ENCODE peak calls at places on chromosome X, in ten cellular contexts. One of them, this sample, is unnamed.

GRCh38 chrX:17376381-17377046 is 1.5 kb downstream of the NHS start:
- DNase-seq in breast epithelium: no peak
- DNase-seq in GM23248: peak
- DNase-seq in aorta: peak
- DNase-seq in dorsolateral prefrontal cortex: no peak
- DNase-seq in CD8-positive, alpha-beta T cell: no peak
- DNase-seq in GM23338: peak
- DNase-seq in right cardiac atrium: peak
- DNase-seq in stomach: no peak
- DNase-seq in PC-3: peak
- DNase-seq in this sample: peak

GRCh38 chrX:143694881-143695280 is 25.7 kb downstream of the SPANXN2 start:
- DNase-seq in breast epithelium: no peak
- DNase-seq in GM23248: no peak
- DNase-seq in aorta: no peak
- DNase-seq in dorsolateral prefrontal cortex: no peak
- DNase-seq in CD8-positive, alpha-beta T cell: no peak
- DNase-seq in GM23338: no peak
- DNase-seq in right cardiac atrium: no peak
- DNase-seq in stomach: no peak
- DNase-seq in PC-3: no peak
- DNase-seq in this sample: no peak

GRCh38 chrX:110341189-110342035 is 17.2 kb upstream of the RTL9 start:
- DNase-seq in breast epithelium: no peak
- DNase-seq in GM23248: peak
- DNase-seq in aorta: no peak
- DNase-seq in dorsolateral prefrontal cortex: no peak
- DNase-seq in CD8-positive, alpha-beta T cell: no peak
- DNase-seq in GM23338: no peak
- DNase-seq in right cardiac atrium: no peak
- DNase-seq in stomach: no peak
- DNase-seq in PC-3: peak
- DNase-seq in this sample: peak

GRCh38 chrX:34382416-34382815 is 250.3 kb upstream of the FAM47A start:
- DNase-seq in breast epithelium: no peak
- DNase-seq in GM23248: peak
- DNase-seq in aorta: no peak
- DNase-seq in dorsolateral prefrontal cortex: no peak
- DNase-seq in CD8-positive, alpha-beta T cell: no peak
- DNase-seq in GM23338: no peak
- DNase-seq in right cardiac atrium: no peak
- DNase-seq in stomach: no peak
- DNase-seq in PC-3: peak
- DNase-seq in this sample: no peak

GRCh38 chrX:46953137-46953527 is 40.9 kb downstream of the JADE3 start:
- DNase-seq in breast epithelium: no peak
- DNase-seq in GM23248: no peak
- DNase-seq in aorta: no peak
- DNase-seq in dorsolateral prefrontal cortex: no peak
- DNase-seq in CD8-positive, alpha-beta T cell: no peak
- DNase-seq in GM23338: no peak
- DNase-seq in right cardiac atrium: no peak
- DNase-seq in stomach: no peak
- DNase-seq in PC-3: no peak
- DNase-seq in this sample: peak

GRCh38 chrX:25558137-25558536 is 542.4 kb upstream of the ARX start:
- DNase-seq in breast epithelium: no peak
- DNase-seq in GM23248: no peak
- DNase-seq in aorta: no peak
- DNase-seq in dorsolateral prefrontal cortex: no peak
- DNase-seq in CD8-positive, alpha-beta T cell: no peak
- DNase-seq in GM23338: no peak
- DNase-seq in right cardiac atrium: no peak
- DNase-seq in stomach: no peak
- DNase-seq in PC-3: no peak
- DNase-seq in this sample: no peak

GRCh38 chrX:96752776-96753175 is 68.1 kb downstream of the DIAPH2 start:
- DNase-seq in breast epithelium: no peak
- DNase-seq in GM23248: no peak
- DNase-seq in aorta: no peak
- DNase-seq in dorsolateral prefrontal cortex: no peak
- DNase-seq in CD8-positive, alpha-beta T cell: no peak
- DNase-seq in GM23338: no peak
- DNase-seq in right cardiac atrium: no peak
- DNase-seq in stomach: no peak
- DNase-seq in PC-3: no peak
- DNase-seq in this sample: no peak

GRCh38 chrX:119654112-119654531 is 38.8 kb downstream of the SEPTIN6 start:
- DNase-seq in breast epithelium: peak
- DNase-seq in GM23248: peak
- DNase-seq in aorta: no peak
- DNase-seq in dorsolateral prefrontal cortex: no peak
- DNase-seq in CD8-positive, alpha-beta T cell: no peak
- DNase-seq in GM23338: peak
- DNase-seq in right cardiac atrium: peak
- DNase-seq in stomach: no peak
- DNase-seq in PC-3: no peak
- DNase-seq in this sample: no peak

GRCh38 chrX:64198046-64198445 is 7.5 kb downstream of the AMER1 start:
- DNase-seq in breast epithelium: no peak
- DNase-seq in GM23248: no peak
- DNase-seq in aorta: no peak
- DNase-seq in dorsolateral prefrontal cortex: no peak
- DNase-seq in CD8-positive, alpha-beta T cell: no peak
- DNase-seq in GM23338: no peak
- DNase-seq in right cardiac atrium: no peak
- DNase-seq in stomach: no peak
- DNase-seq in PC-3: no peak
- DNase-seq in this sample: no peak

GRCh38 chrX:3526749-3527148 is 180.3 kb upstream of the MXRA5 start:
- DNase-seq in breast epithelium: no peak
- DNase-seq in GM23248: peak
- DNase-seq in aorta: no peak
- DNase-seq in dorsolateral prefrontal cortex: no peak
- DNase-seq in CD8-positive, alpha-beta T cell: no peak
- DNase-seq in GM23338: no peak
- DNase-seq in right cardiac atrium: no peak
- DNase-seq in stomach: no peak
- DNase-seq in PC-3: no peak
- DNase-seq in this sample: no peak

GRCh38 chrX:7889680-7890079 is 37.5 kb downstream of the PNPLA4 start:
- DNase-seq in breast epithelium: no peak
- DNase-seq in GM23248: peak
- DNase-seq in aorta: no peak
- DNase-seq in dorsolateral prefrontal cortex: no peak
- DNase-seq in CD8-positive, alpha-beta T cell: no peak
- DNase-seq in GM23338: no peak
- DNase-seq in right cardiac atrium: no peak
- DNase-seq in stomach: no peak
- DNase-seq in PC-3: peak
- DNase-seq in this sample: no peak

GRCh38 chrX:126982158-126982557 is 162.6 kb downstream of the PRR32 start:
- DNase-seq in breast epithelium: no peak
- DNase-seq in GM23248: no peak
- DNase-seq in aorta: no peak
- DNase-seq in dorsolateral prefrontal cortex: no peak
- DNase-seq in CD8-positive, alpha-beta T cell: no peak
- DNase-seq in GM23338: no peak
- DNase-seq in right cardiac atrium: no peak
- DNase-seq in stomach: no peak
- DNase-seq in PC-3: no peak
- DNase-seq in this sample: no peak

GRCh38 chrX:30161043-30161442 is 54.3 kb upstream of the MAGEB2 start:
- DNase-seq in breast epithelium: no peak
- DNase-seq in GM23248: no peak
- DNase-seq in aorta: no peak
- DNase-seq in dorsolateral prefrontal cortex: no peak
- DNase-seq in CD8-positive, alpha-beta T cell: no peak
- DNase-seq in GM23338: no peak
- DNase-seq in right cardiac atrium: no peak
- DNase-seq in stomach: no peak
- DNase-seq in PC-3: no peak
- DNase-seq in this sample: no peak

GRCh38 chrX:1281511-1281910 is 12.9 kb downstream of the CSF2RA start:
- DNase-seq in breast epithelium: no peak
- DNase-seq in GM23248: peak
- DNase-seq in aorta: no peak
- DNase-seq in dorsolateral prefrontal cortex: no peak
- DNase-seq in CD8-positive, alpha-beta T cell: no peak
- DNase-seq in GM23338: no peak
- DNase-seq in right cardiac atrium: no peak
- DNase-seq in stomach: no peak
- DNase-seq in PC-3: peak
- DNase-seq in this sample: no peak

DNA sequence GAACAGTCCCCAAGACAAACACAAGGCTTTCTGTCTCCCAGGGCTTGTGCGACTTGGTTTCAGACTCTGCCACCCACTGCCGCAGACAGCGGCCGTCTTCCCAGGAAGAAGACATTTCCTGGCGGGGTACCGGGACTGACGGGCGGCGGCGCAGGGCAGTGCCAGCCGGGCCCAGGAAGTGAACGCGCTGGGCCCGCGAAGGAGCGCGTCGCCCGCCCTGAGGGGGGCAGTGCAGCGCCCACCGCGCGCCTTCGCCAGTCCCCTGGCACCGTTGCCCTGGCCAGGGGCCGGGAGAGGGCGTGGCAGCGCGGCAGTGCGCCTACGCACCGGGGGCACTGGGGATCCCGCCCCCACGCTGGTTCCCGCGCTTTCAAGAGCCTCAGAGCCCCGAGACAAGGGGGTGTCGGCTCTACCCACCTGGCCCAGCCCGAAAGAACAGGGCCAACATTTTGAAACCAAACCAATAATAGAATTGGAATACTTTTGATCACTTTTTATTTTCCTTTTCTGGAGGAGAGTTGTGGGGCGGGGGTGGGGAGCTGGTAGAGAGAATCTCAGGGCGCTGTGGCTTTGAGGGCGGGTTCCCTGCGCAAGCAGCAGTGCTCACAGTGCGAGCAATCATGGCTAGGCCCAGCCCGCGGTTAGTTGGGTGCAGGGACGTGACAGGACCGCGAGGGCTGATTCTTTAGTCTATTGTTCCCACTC is 23.6 kb upstream of the APLN start:
- DNase-seq in breast epithelium: peak
- DNase-seq in GM23248: peak
- DNase-seq in aorta: peak
- DNase-seq in dorsolateral prefrontal cortex: no peak
- DNase-seq in CD8-positive, alpha-beta T cell: peak
- DNase-seq in GM23338: peak
- DNase-seq in right cardiac atrium: peak
- DNase-seq in stomach: peak
- DNase-seq in PC-3: peak
- DNase-seq in this sample: peak
- H3K4me3 ChIP-seq in breast epithelium: peak
- H3K4me3 ChIP-seq in GM23248: peak
- H3K4me3 ChIP-seq in aorta: no peak
- H3K4me3 ChIP-seq in dorsolateral prefrontal cortex: peak
- H3K4me3 ChIP-seq in CD8-positive, alpha-beta T cell: peak
- H3K4me3 ChIP-seq in GM23338: peak
- H3K4me3 ChIP-seq in right cardiac atrium: peak
- H3K4me3 ChIP-seq in stomach: peak
- H3K4me3 ChIP-seq in PC-3: peak
- H3K4me3 ChIP-seq in this sample: peak

GRCh38 chrX:106613277-106613676 is 1.5 kb downstream of the RADX start:
- DNase-seq in breast epithelium: no peak
- DNase-seq in GM23248: no peak
- DNase-seq in aorta: no peak
- DNase-seq in dorsolateral prefrontal cortex: no peak
- DNase-seq in CD8-positive, alpha-beta T cell: no peak
- DNase-seq in GM23338: no peak
- DNase-seq in right cardiac atrium: no peak
- DNase-seq in stomach: no peak
- DNase-seq in PC-3: no peak
- DNase-seq in this sample: no peak
- H3K4me3 ChIP-seq in breast epithelium: no peak
- H3K4me3 ChIP-seq in GM23248: peak
- H3K4me3 ChIP-seq in aorta: no peak
- H3K4me3 ChIP-seq in dorsolateral prefrontal cortex: peak
- H3K4me3 ChIP-seq in CD8-positive, alpha-beta T cell: peak
- H3K4me3 ChIP-seq in GM23338: peak
- H3K4me3 ChIP-seq in right cardiac atrium: no peak
- H3K4me3 ChIP-seq in stomach: peak
- H3K4me3 ChIP-seq in PC-3: no peak
- H3K4me3 ChIP-seq in this sample: peak

GRCh38 chrX:44344194-44344593 is 722 bp upstream of the EFHC2 start:
- DNase-seq in breast epithelium: no peak
- DNase-seq in GM23248: no peak
- DNase-seq in aorta: peak
- DNase-seq in dorsolateral prefrontal cortex: no peak
- DNase-seq in CD8-positive, alpha-beta T cell: peak
- DNase-seq in GM23338: peak
- DNase-seq in right cardiac atrium: peak
- DNase-seq in stomach: peak
- DNase-seq in PC-3: no peak
- DNase-seq in this sample: peak
- H3K4me3 ChIP-seq in breast epithelium: peak
- H3K4me3 ChIP-seq in GM23248: peak
- H3K4me3 ChIP-seq in aorta: no peak
- H3K4me3 ChIP-seq in dorsolateral prefrontal cortex: no peak
- H3K4me3 ChIP-seq in CD8-positive, alpha-beta T cell: peak
- H3K4me3 ChIP-seq in GM23338: peak
- H3K4me3 ChIP-seq in right cardiac atrium: peak
- H3K4me3 ChIP-seq in stomach: peak
- H3K4me3 ChIP-seq in PC-3: no peak
- H3K4me3 ChIP-seq in this sample: no peak

DNA sequence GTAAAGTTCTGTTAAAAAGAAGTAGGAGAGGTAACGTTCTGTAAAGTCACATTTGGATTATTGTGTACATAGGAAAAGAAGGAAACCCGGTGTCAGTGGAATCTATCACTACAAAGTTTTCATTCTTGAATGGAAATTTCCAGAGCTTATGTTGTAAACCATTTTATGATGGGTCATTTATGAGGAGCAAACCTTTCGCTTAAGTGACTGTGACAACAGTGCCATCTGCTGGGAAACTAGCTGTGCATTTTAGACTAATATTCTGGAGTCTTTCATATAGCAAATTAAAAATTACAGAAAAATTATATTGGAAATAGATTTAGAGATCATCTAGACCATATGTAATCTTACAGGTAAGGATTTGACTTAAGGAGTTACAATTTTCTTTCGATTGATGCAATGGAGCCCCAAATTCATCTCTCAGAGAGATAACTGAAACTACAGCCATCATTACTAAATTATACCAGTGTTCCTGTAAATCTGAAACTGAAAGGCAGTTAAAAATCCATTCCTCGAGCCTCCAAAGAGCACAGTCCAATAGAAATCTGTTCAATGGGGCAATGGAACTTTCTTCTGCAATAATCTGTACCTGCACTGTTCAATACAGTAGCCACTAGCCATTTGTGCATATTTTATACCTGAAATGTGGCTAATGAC is 26.9 kb downstream of the ASB9 start:
- DNase-seq in breast epithelium: no peak
- DNase-seq in GM23248: peak
- DNase-seq in aorta: no peak
- DNase-seq in dorsolateral prefrontal cortex: no peak
- DNase-seq in CD8-positive, alpha-beta T cell: peak
- DNase-seq in GM23338: peak
- DNase-seq in right cardiac atrium: no peak
- DNase-seq in stomach: no peak
- DNase-seq in PC-3: peak
- DNase-seq in this sample: peak
- H3K4me3 ChIP-seq in breast epithelium: no peak
- H3K4me3 ChIP-seq in GM23248: no peak
- H3K4me3 ChIP-seq in aorta: no peak
- H3K4me3 ChIP-seq in dorsolateral prefrontal cortex: no peak
- H3K4me3 ChIP-seq in CD8-positive, alpha-beta T cell: no peak
- H3K4me3 ChIP-seq in GM23338: no peak
- H3K4me3 ChIP-seq in right cardiac atrium: no peak
- H3K4me3 ChIP-seq in stomach: no peak
- H3K4me3 ChIP-seq in PC-3: no peak
- H3K4me3 ChIP-seq in this sample: no peak